ENCODE peak calls at places on chromosomes 2 and 18, in six cellular contexts. X is uterus, E is spleen, J is stomach, N is OCI-LY7, M is SK-N-SH. B is an unnamed sample.

GRCh38 chr2:44295636-44296359 is 20.5 kb downstream of the SLC3A1 start:
- DNase-seq in E (no peak), X (no peak), M (no peak), N (peak), J (no peak), B (no peak)

GRCh38 chr18:62347091-62347506 is 22.0 kb downstream of the TNFRSF11A start:
- DNase-seq in N (no peak), M (no peak), X (no peak), E (no peak), J (no peak), B (no peak)

GRCh38 chr18:36601316-36601715 is 227.5 kb downstream of the TPGS2 start:
- DNase-seq in X (no peak), J (no peak), E (no peak), N (no peak), M (no peak), B (no peak)

GRCh38 chr2:173865976-173866857 is 99.0 kb downstream of the SP3 start:
- DNase-seq in N (no peak), J (no peak), M (no peak), X (no peak), E (no peak), B (no peak)

GRCh38 chr2:188495990-188496431 is 204.3 kb downstream of the GULP1 start:
- DNase-seq in N (no peak), M (peak), E (no peak), J (no peak), X (no peak), B (no peak)

GRCh38 chr2:229410946-229411345 is 139.9 kb upstream of the PID1 start:
- DNase-seq in M (no peak), J (no peak), N (no peak), X (no peak), E (no peak), B (no peak)

GRCh38 chr18:58311390-58311789 is 267.4 kb downstream of the NEDD4L start:
- DNase-seq in M (no peak), N (no peak), X (no peak), J (no peak), E (no peak), B (no peak)

GRCh38 chr2:62817995-62818713 is 112.6 kb downstream of the EHBP1 start:
- DNase-seq in E (no peak), X (no peak), N (no peak), J (no peak), M (no peak), B (no peak)

GRCh38 chr2:149038442-149039212 is at the start of gene LYPD6B:
- DNase-seq in E (peak), N (no peak), J (peak), M (peak), X (no peak), B (no peak)

GRCh38 chr18:64840911-64841701 is 692.2 kb upstream of the LINC00305 start:
- DNase-seq in E (no peak), X (no peak), N (no peak), J (no peak), M (no peak), B (no peak)
- TF ChIP-seq CTCF in E (no peak), X (no peak), N (no peak), J (no peak), M (no peak), B (no peak)

DNA sequence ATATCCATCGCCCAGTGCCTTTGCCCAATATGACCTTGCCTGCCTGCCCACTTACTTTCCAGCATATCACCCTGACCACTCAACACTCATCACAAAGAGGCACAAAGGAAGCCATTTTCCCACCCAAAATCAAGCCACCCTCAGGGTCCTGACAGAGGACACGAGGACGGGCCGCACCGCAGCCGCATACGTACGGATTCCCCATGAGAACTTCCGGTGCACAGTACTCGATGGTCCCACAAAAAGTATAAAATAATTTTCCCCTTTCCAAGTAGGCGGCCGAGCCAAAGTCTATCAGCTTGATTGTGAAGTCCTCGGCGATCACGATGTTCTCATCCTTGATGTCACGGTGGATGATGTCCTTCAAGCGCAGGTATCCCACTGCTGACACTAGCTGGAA is 10.0 kb upstream of the MTERF4 start:
- DNase-seq in M (no peak), E (no peak), J (no peak), X (no peak), N (no peak), B (no peak)
- H3K4me3 ChIP-seq in M (no peak), E (peak), J (no peak), X (no peak), N (no peak), B (no peak)

DNA sequence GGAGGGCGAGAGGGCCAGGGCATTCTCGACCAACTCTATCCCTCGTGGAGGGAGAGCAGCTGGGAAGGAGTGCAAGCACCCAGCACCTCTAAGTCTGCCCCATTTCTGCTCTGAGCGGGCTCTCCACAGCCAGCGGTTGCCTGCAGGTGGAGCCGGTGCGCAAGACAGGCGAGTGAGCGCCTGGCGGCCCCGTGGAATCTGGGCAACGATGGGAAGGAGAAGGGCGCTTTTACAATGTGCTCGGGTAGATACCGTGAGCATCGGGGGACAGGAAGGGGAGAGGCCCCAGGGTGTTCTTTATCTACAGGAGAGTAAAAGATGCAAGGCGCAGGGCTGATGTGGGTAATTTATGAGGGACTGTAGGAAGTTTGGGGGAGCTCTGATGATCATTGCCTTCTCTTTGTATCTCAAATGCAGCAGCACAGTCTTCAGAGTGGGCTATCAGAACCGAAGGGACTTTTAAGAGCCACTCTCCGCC is 867 bp upstream of the TTL start:
- DNase-seq in X (peak), N (peak), J (peak), M (peak), E (peak), B (peak)
- H3K27ac ChIP-seq in X (peak), N (peak), J (peak), M (peak), E (peak), B (peak)

DNA sequence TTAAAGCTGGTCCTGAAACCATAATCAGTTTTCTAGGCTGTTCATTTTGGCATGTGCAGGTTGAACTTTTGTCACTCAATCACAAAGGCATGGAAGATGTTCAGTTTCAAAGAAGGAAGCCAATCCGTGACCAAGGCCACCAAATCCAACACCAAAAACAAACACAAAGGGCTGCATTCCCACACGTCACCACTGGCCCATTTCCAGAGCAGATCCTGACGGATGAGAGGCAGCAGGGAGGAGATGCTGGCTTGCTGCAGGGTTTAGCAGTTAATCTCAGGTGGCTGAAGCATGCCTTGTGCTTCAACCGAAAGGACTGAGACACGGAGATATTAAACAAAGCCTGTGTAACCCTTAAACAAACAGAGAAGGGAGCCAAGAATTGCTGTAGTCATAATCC is 191.9 kb upstream of the CTAGE1 start:
- DNase-seq in M (no peak), J (peak), X (peak), N (no peak), E (no peak), B (no peak)
- TF ChIP-seq CTCF in M (no peak), J (no peak), X (no peak), N (no peak), E (no peak), B (no peak)

B was measured in dorsolateral prefrontal cortex.